ENCODE peak calls at places on chromosomes 11 and 22, in seven cellular contexts. W is endothelial cell; O is small intestine; V is CD4-positive, alpha-beta T cell; J is NCI-H1105; F is stimulated activated effector memory CD8-positive, alpha-beta T cell treated with anti-CD3 and anti-CD28 coated beads, Interleukin-12 subunit alpha, Interleukin-12 subunit beta, amount 100 ng/mL, for 72 hours; C is erythroblast. P is an unnamed sample.

GRCh38 chr11:88886796-88887195 is 179.0 kb downstream of the GRM5 start:
- DNase-seq in W (peak; percentile 24), O (peak; percentile 0), V (peak; percentile 6), J (no peak), F (no peak), C (peak; percentile 12), P (peak; percentile 37)

GRCh38 chr11:108009497-108010360 is 1.0 kb downstream of the CUL5 start:
- DNase-seq in W (no peak), O (peak; percentile 15), V (no peak), J (no peak), F (no peak), C (peak; percentile 55), P (no peak)

GRCh38 chr11:105189586-105189985 is 50.0 kb upstream of the CARD18 start:
- DNase-seq in W (no peak), O (no peak), V (no peak), J (no peak), F (no peak), C (no peak), P (no peak)

GRCh38 chr11:133945087-133945974 is 11.4 kb downstream of the IGSF9B start:
- DNase-seq in W (no peak), O (no peak), V (peak; percentile 78), J (no peak), F (peak; percentile 85), C (no peak), P (no peak)

GRCh38 chr11:67397536-67397935 is 4.1 kb downstream of the PPP1CA start:
- DNase-seq in W (no peak), O (no peak), V (no peak), J (no peak), F (no peak), C (peak; percentile 64), P (no peak)

GRCh38 chr11:75986966-75987365 is 172.0 kb downstream of the UVRAG start:
- DNase-seq in W (no peak), O (no peak), V (no peak), J (no peak), F (no peak), C (no peak), P (no peak)

GRCh38 chr11:64710418-64711137 is 12.4 kb downstream of the NRXN2 start:
- DNase-seq in W (no peak), O (no peak), V (no peak), J (no peak), F (no peak), C (no peak), P (no peak)

GRCh38 chr22:21755855-21756284 is 20.3 kb upstream of the YPEL1 start:
- DNase-seq in W (no peak), O (peak; percentile 25), V (no peak), J (no peak), F (no peak), C (peak; percentile 73), P (no peak)

GRCh38 chr11:129331217-129331616 is 44.4 kb upstream of the BARX2 start:
- DNase-seq in W (no peak), O (peak; percentile 86), V (no peak), J (no peak), F (no peak), C (no peak), P (no peak)

GRCh38 chr11:68033708-68034045 is 3.2 kb downstream of the NDUFS8 start:
- DNase-seq in W (no peak), O (no peak), V (no peak), J (no peak), F (no peak), C (no peak), P (no peak)

P was measured in iPS DF 6.9.